ENCODE peak calls at places on chromosomes 13 and 19, in eight cellular contexts. Q, S, Z, P, W, H, J and F are unnamed samples. For H3K4me1, the result is how much of the 10 kb centered on the place peaks cover.

GRCh38 chr19:48997972-48998371 is 4.3 kb downstream of the RUVBL2 start:
- DNase-seq in S (peak), Z (peak), W (no peak), Q (no peak), P (no peak), J (no peak), H (no peak), F (no peak)

GRCh38 chr19:45234089-45234869 is 10.9 kb downstream of the EXOC3L2 start:
- DNase-seq in H (no peak), S (no peak), Q (no peak), P (no peak), W (no peak), Z (no peak), J (no peak), F (no peak)

GRCh38 chr19:44644391-44645016 is 794 bp downstream of the PVR start:
- DNase-seq in H (peak), P (no peak), J (no peak), Q (peak), Z (peak), S (no peak), W (no peak), F (no peak)

GRCh38 chr19:10568444-10568825 is 344 bp downstream of the CDKN2D start:
- DNase-seq in W (peak), J (peak), S (no peak), Q (no peak), H (peak), Z (peak), P (no peak), F (peak)

GRCh38 chr19:48421548-48421947 is 24.2 kb upstream of the GRWD1 start:
- DNase-seq in W (no peak), Q (no peak), H (no peak), P (no peak), S (no peak), Z (no peak), J (no peak), F (no peak)

GRCh38 chr19:18756896-18757295 is 34.2 kb downstream of the COMP start:
- DNase-seq in S (no peak), H (no peak), W (peak), Z (peak), J (peak), Q (no peak), P (no peak), F (no peak)

GRCh38 chr19:52638601-52639000 is 446 bp upstream of the ZNF83 start:
- DNase-seq in Q (peak), Z (peak), W (peak), P (peak), J (no peak), S (no peak), H (peak), F (peak)

GRCh38 chr13:112569771-112570288 is 18.1 kb downstream of the TUBGCP3 start:
- DNase-seq in Q (no peak), P (no peak), Z (no peak), W (no peak), S (no peak), J (no peak), H (no peak), F (no peak)

GRCh38 chr19:10554760-10555612 is 10.8 kb downstream of the KRI1 start:
- DNase-seq in P (no peak), Z (no peak), S (no peak), W (no peak), Q (no peak), H (no peak), J (no peak), F (no peak)

GRCh38 chr19:2270157-2270571 is 11.8 kb downstream of the PEAK3 start:
- DNase-seq in S (no peak), W (peak), P (peak), Z (peak), J (no peak), H (peak), Q (peak), F (peak)

GRCh38 chr13:70895599-70895998 is 787.3 kb upstream of the KLHL1 start:
- DNase-seq in P (no peak), W (no peak), Z (no peak), H (no peak), Q (no peak), S (no peak), J (no peak), F (no peak)

GRCh38 chr13:28659611-28659970 is 661 bp downstream of the POMP start:
- DNase-seq in S (no peak), H (no peak), Q (no peak), P (no peak), Z (no peak), J (no peak), W (no peak), F (no peak)

GRCh38 chr13:29594710-29595379 is 643 bp downstream of the SLC7A1 start:
- DNase-seq in Z (peak), W (peak), J (no peak), H (peak), S (no peak), P (peak), Q (peak), F (peak)

GRCh38 chr19:13986348-13986904 is 19.7 kb downstream of the RFX1 start:
- DNase-seq in S (no peak), Z (peak), Q (peak), P (peak), H (peak), W (peak), J (no peak), F (peak)

GRCh38 chr13:91482427-91482826 is 84.0 kb downstream of the GPC5 start:
- DNase-seq in S (no peak), H (no peak), Q (no peak), P (no peak), Z (no peak), J (no peak), W (no peak), F (no peak)

GRCh38 chr19:17441241-17442135 is 7.0 kb downstream of the TMEM221 start:
- DNase-seq in Q (no peak), P (no peak), W (no peak), J (no peak), H (no peak), Z (no peak), S (no peak), F (no peak)

GRCh38 chr19:32580901-32581703 is at the start of gene PDCD5:
- DNase-seq in S (peak), Z (peak), W (peak), J (peak), H (peak), P (peak), Q (peak), F (peak)

GRCh38 chr19:48444129-48444932 is 1.5 kb upstream of the GRWD1 start:
- DNase-seq in S (no peak), Z (no peak), P (no peak), H (no peak), J (no peak), Q (no peak), W (no peak), F (no peak)

GRCh38 chr13:109371066-109371465 is 415.3 kb downstream of the IRS2 start:
- DNase-seq in W (no peak), S (no peak), P (no peak), J (no peak), Q (no peak), Z (no peak), H (no peak), F (no peak)

GRCh38 chr13:109366521-109366920 is 419.9 kb downstream of the IRS2 start:
- DNase-seq in H (no peak), W (no peak), Z (no peak), P (no peak), J (no peak), S (no peak), Q (no peak), F (no peak)

GRCh38 chr13:109370486-109370885 is 415.9 kb downstream of the IRS2 start:
- DNase-seq in H (no peak), S (no peak), Q (no peak), J (no peak), P (no peak), Z (no peak), W (no peak), F (no peak)

GRCh38 chr13:109368230-109368629 is 418.2 kb downstream of the IRS2 start:
- DNase-seq in S (no peak), P (no peak), W (no peak), Z (no peak), J (no peak), Q (no peak), H (no peak), F (no peak)

GRCh38 chr13:109369357-109370052 is 416.9 kb downstream of the IRS2 start:
- DNase-seq in W (no peak), Z (no peak), S (no peak), J (no peak), Q (no peak), H (no peak), P (no peak), F (no peak)
- H3K4me3 ChIP-seq in W (no peak), Z (no peak), S (no peak), J (no peak), Q (no peak), H (no peak), P (no peak), F (peak)

DNA sequence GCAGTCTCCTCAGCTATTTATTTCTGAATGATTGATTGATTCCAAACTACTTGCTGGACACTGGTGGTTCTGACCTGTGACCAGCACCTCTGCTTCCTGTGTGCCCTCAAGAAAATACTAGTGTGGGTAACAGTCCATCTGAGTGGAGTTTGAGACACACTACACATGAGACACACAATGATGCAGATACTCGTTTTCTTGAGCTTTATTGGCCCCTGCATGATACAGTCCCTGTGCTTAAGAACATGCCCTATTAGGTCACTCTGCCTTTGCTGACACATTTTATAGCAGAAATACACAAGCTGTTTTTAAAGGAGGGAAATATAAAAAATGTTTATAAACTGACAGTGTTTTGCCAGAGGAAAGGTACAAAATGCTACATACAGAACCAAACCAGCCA is 126.9 kb downstream of the STK24 start:
- DNase-seq in S (no peak), Z (no peak), W (no peak), H (no peak), Q (no peak), P (no peak), J (no peak), F (no peak)
- H3K4me1 ChIP-seq in S (under half), Z (under half), W (under half), H (under half), Q (under half), P (half or more), J (under half), F (under half)

GRCh38 chr19:20565321-20566018 is at the start of gene ZNF737:
- DNase-seq in Z (peak), Q (peak), P (peak), S (no peak), J (peak), H (peak), W (peak), F (peak)
- TF ChIP-seq CTCF in Z (no peak), Q (no peak), P (peak), S (no peak), J (no peak), H (no peak), W (no peak), F (peak)

GRCh38 chr13:97369269-97369893 is 64.6 kb upstream of the RAP2A start:
- DNase-seq in Z (no peak), S (no peak), J (no peak), P (no peak), H (no peak), Q (no peak), W (no peak), F (no peak)
- H3K4me3 ChIP-seq in Z (peak), S (no peak), J (peak), P (peak), H (peak), Q (peak), W (no peak), F (peak)

DNA sequence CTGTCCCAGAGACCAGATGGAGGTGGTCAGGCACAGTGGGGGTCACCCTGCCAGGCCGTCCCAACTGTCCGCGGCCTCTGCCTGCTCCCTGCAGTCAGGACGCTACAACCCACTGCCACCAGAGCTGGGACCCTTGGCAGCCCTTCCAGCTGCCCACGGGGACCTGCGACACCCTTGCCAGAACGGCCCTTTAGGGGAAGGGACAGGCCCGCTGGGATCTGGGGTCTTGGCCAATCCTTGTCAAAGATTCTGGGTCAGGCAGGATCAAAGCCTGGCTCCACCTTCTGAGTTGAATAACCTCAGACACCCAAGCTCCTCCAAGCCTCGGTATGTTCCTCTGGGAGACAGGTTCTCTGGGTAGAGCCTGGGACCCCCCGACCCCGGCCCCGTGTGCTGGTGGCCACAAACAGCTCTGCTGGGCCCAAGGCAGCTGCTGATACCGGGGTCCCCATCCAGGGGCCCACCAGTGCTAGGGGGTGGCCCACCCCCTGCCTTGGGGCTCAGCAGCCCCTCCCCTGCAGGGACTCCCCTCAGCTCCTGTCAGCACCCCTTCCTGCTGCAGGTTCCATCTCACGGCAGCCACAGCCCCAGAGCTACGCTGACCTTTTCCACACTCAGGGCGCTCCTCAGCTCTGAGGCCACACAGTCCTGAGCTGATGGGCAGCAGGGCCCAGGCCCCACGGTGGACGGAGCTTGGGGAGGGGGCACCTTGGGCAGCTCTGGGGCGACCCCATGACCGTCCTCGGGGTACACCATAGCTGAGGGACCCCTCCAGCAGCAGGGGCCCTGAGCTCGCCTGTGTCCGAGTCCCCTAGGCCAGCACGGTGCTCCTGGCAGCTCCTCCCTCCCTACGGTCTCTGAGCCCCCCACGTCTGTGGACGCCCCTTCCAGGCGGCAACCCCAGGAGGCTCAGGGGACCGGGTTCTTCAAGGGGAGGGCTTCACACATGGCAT is 18.4 kb downstream of the SBNO2 start:
- DNase-seq in W (peak), S (no peak), H (no peak), P (no peak), Z (no peak), Q (peak), J (no peak), F (no peak)
- H3K4me1 ChIP-seq in W (under half), S (under half), H (under half), P (half or more), Z (half or more), Q (under half), J (under half), F (half or more)

DNA sequence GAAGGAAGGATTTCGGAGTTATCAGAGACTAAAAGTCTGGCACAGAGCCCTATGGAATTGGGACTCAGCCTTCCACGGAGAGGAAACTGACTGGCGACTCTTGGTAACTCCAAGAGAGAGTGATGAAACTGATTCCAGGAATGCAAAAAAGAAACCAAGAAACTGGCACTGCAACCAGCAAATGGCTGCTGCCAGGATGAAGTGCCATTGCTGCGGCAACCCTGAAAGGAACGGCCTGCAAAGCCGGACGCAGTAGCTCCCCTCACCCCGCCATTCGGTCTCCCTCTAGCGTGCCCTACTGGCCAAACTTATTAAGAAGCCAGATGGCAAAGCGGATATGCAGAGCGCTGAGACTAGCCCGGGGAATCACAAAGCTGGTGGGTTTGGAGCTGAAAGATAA is 236.0 kb downstream of the PCDH9 start:
- DNase-seq in S (no peak), Z (peak), Q (no peak), P (peak), W (peak), J (peak), H (peak), F (peak)
- TF ChIP-seq CTCF in S (no peak), Z (peak), Q (no peak), P (peak), W (no peak), J (no peak), H (peak), F (peak)

DNA sequence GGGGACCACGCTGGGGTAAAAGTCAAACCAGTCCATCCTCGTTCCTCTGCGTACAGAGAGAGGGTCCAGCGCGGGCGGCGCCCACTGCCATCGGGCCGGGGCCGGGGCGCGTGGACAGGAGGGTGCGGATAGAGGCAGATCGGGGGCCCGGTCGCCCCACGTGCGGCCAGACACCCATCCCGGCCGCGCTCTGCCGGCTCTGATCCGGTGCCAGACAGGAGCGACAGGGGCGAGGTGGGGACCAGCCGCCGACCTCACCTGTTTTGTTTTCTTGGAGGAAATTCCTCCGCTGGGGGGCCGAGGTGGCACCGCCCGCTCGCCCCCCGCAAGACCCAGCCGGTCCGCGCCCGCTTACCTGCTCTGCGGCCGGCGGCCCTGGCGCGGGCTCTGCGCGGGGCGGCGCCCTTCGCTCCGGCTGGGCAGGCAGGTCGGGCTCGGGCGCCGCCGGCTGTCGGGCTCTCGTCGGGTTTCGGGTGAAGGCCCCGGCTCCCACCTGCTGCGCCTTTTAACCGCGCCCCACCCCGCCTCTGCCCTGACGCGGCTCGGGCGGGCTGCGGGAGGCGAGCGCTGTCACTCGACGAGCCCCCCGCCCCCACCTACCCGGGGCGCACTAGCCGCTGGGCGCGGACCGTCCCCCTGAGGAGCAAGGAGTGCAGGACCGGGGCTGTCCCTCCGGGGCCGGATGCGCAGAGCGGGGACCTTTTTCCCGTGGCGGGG is at the start of gene GJB6:
- DNase-seq in Z (no peak), J (no peak), H (no peak), Q (no peak), S (no peak), P (no peak), W (no peak), F (no peak)
- H3K4me3 ChIP-seq in Z (peak), J (peak), H (peak), Q (no peak), S (no peak), P (peak), W (no peak), F (no peak)

DNA sequence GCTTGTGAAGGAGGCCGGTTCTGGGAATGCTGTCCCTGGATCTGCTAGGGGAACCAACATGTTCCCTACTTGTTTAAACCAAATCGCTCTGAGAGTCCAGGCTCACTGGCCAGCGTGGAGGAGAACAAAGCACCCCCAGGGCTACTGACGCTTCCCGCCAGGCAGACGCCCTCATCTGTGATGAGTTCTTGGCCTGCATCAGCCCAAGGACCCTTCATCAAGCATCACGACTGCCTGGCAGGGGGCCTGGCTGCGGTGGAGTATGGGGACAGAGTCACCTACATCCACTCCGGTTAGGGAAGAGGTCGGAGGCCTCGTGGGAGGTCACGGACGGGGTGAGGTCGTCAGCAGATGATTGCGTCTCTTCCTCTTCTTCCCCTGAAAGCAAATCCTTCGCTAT is 17.7 kb downstream of the MIER2 start:
- DNase-seq in S (no peak), W (no peak), H (no peak), Z (no peak), Q (no peak), P (no peak), J (no peak), F (no peak)
- H3K4me1 ChIP-seq in S (under half), W (under half), H (under half), Z (under half), Q (under half), P (under half), J (under half), F (under half)